ENCODE peak calls at places on chromosomes 13 and 19, in ten cellular contexts. Q, P, H, V, T, C, I, R, E and Y are unnamed samples.

GRCh38 chr19:35716985-35717664 is 678 bp upstream of the KMT2B start:
- DNase-seq in Q (peak), P (peak), H (peak), V (peak), T (peak), C (peak), I (peak), R (peak), E (peak), Y (peak)

GRCh38 chr13:39942901-39943273 is 287.4 kb downstream of the COG6 start:
- DNase-seq in Q (peak), P (peak), H (peak), V (peak), T (peak), C (peak), I (peak), R (peak), E (peak), Y (peak)

GRCh38 chr13:21074601-21075302 is 13.4 kb upstream of the LATS2 start:
- DNase-seq in Q (peak), P (no peak), H (peak), V (no peak), T (peak), C (no peak), I (no peak), R (peak), E (no peak), Y (no peak)

GRCh38 chr19:2014731-2015610 is 543 bp downstream of the BTBD2 start:
- DNase-seq in Q (no peak), P (no peak), H (no peak), V (peak), T (no peak), C (peak), I (no peak), R (peak), E (peak), Y (no peak)

GRCh38 chr13:32209670-32210069 is 105.5 kb downstream of the ZAR1L start:
- DNase-seq in Q (no peak), P (no peak), H (no peak), V (no peak), T (no peak), C (no peak), I (no peak), R (no peak), E (no peak), Y (no peak)

GRCh38 chr13:41326661-41327060 is 15.6 kb downstream of the NAA16 start:
- DNase-seq in Q (no peak), P (no peak), H (no peak), V (no peak), T (no peak), C (no peak), I (no peak), R (no peak), E (no peak), Y (no peak)

GRCh38 chr13:78228211-78228610 is 309.6 kb upstream of the EDNRB start:
- DNase-seq in Q (no peak), P (no peak), H (no peak), V (no peak), T (peak), C (no peak), I (no peak), R (no peak), E (no peak), Y (no peak)

GRCh38 chr19:844300-844971 is 3.6 kb downstream of the PRTN3 start:
- DNase-seq in Q (no peak), P (no peak), H (no peak), V (no peak), T (no peak), C (no peak), I (no peak), R (no peak), E (peak), Y (no peak)

GRCh38 chr13:21894091-21894490 is 223.2 kb downstream of the FGF9 start:
- DNase-seq in Q (no peak), P (no peak), H (no peak), V (no peak), T (no peak), C (no peak), I (peak), R (no peak), E (no peak), Y (no peak)

GRCh38 chr19:2271516-2272103 is 10.4 kb downstream of the PEAK3 start:
- DNase-seq in Q (no peak), P (no peak), H (no peak), V (no peak), T (peak), C (no peak), I (peak), R (peak), E (peak), Y (peak)

GRCh38 chr19:9566729-9567128 is 17.6 kb downstream of the ZNF121 start:
- DNase-seq in Q (no peak), P (no peak), H (no peak), V (no peak), T (no peak), C (no peak), I (no peak), R (no peak), E (no peak), Y (no peak)

GRCh38 chr13:40452741-40453665 is 213.4 kb downstream of the FOXO1 start:
- DNase-seq in Q (no peak), P (peak), H (no peak), V (no peak), T (peak), C (no peak), I (no peak), R (no peak), E (peak), Y (no peak)

GRCh38 chr19:19551862-19552192 is 13.8 kb downstream of the CILP2 start:
- DNase-seq in Q (no peak), P (no peak), H (no peak), V (no peak), T (no peak), C (no peak), I (no peak), R (no peak), E (no peak), Y (no peak)

GRCh38 chr13:110424596-110425443 is 117.7 kb downstream of the COL4A2 start:
- DNase-seq in Q (no peak), P (no peak), H (no peak), V (no peak), T (no peak), C (no peak), I (no peak), R (no peak), E (no peak), Y (no peak)

GRCh38 chr13:101473458-101473857 is 21.0 kb downstream of the ITGBL1 start:
- DNase-seq in Q (no peak), P (no peak), H (peak), V (no peak), T (peak), C (no peak), I (no peak), R (peak), E (peak), Y (peak)

GRCh38 chr19:801861-802496 is 4.7 kb downstream of the PTBP1 start:
- DNase-seq in Q (peak), P (peak), H (no peak), V (no peak), T (peak), C (no peak), I (no peak), R (peak), E (peak), Y (peak)

GRCh38 chr19:28472843-28473242 is 740.1 kb downstream of the UQCRFS1 start:
- DNase-seq in Q (no peak), P (no peak), H (peak), V (no peak), T (no peak), C (no peak), I (no peak), R (peak), E (no peak), Y (peak)

GRCh38 chr13:79392882-79393563 is 13.0 kb downstream of the RBM26 start:
- DNase-seq in Q (no peak), P (no peak), H (no peak), V (no peak), T (peak), C (no peak), I (no peak), R (no peak), E (peak), Y (no peak)

GRCh38 chr19:19627442-19627715 is 641 bp downstream of the LPAR2 start:
- DNase-seq in Q (no peak), P (no peak), H (no peak), V (no peak), T (no peak), C (no peak), I (no peak), R (no peak), E (no peak), Y (no peak)

GRCh38 chr19:35059006-35059798 is 17.7 kb downstream of the HPN start:
- DNase-seq in Q (no peak), P (no peak), H (no peak), V (no peak), T (no peak), C (no peak), I (no peak), R (no peak), E (no peak), Y (peak)

GRCh38 chr13:73521291-73521626 is 462.5 kb downstream of the KLF5 start:
- DNase-seq in Q (no peak), P (peak), H (no peak), V (no peak), T (no peak), C (no peak), I (no peak), R (no peak), E (no peak), Y (no peak)

GRCh38 chr13:111005808-111006494 is 91.1 kb upstream of the ANKRD10 start:
- DNase-seq in Q (peak), P (peak), H (peak), V (no peak), T (peak), C (peak), I (peak), R (peak), E (no peak), Y (no peak)

GRCh38 chr13:98541211-98541610 is 35.7 kb downstream of the STK24 start:
- DNase-seq in Q (no peak), P (no peak), H (no peak), V (peak), T (peak), C (no peak), I (no peak), R (no peak), E (no peak), Y (no peak)
- H3K4me3 ChIP-seq in Q (no peak), P (no peak), H (no peak), V (no peak), T (no peak), C (no peak), I (no peak), R (no peak), E (no peak), Y (no peak)

GRCh38 chr13:24679686-24680085 is 522 bp upstream of the ATP12A start:
- DNase-seq in Q (no peak), P (no peak), H (no peak), V (no peak), T (no peak), C (no peak), I (no peak), R (no peak), E (no peak), Y (no peak)
- H3K4me3 ChIP-seq in Q (no peak), P (peak), H (peak), V (no peak), T (no peak), C (no peak), I (no peak), R (no peak), E (peak), Y (no peak)

DNA sequence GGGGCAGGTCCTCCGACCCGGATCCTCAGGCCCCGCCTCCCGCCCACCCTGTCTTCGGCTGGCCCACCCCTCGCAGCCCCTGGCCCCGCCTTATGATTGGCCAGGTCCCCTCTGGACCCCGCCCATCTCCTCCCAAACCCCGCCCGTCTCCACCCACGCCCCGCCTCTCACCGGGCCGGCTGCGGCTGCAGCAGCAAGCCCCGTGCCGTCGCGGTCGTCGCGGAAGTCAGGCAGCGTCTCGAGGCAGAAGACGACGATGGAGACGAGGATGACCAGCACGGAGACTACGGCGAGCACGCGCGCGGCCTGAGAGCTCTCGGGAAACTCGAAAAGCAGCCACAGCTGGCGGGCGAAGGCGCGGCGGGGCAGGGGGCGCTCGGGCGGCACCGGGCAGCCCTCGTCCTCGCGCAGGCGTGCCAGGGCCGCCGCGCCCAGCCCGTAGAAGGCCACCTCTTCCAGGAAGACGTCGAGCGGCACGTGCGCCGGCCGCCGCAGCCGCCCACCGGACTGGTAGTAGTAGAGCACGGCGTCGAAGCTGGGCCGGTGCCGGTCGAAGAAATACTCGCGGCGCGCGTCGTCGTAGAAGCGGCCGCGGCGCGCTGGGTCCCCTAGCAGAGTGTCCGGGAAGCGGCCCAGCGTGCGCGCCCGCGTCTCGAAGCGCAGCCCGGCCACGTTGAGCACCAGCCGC is 495 bp downstream of the KCNA7 start:
- DNase-seq in Q (no peak), P (no peak), H (no peak), V (peak), T (no peak), C (no peak), I (no peak), R (no peak), E (no peak), Y (no peak)
- H3K4me3 ChIP-seq in Q (peak), P (no peak), H (peak), V (no peak), T (no peak), C (no peak), I (peak), R (no peak), E (no peak), Y (no peak)

GRCh38 chr13:44268965-44269364 is 104.7 kb upstream of the SERP2 start:
- DNase-seq in Q (no peak), P (no peak), H (no peak), V (no peak), T (no peak), C (no peak), I (no peak), R (no peak), E (no peak), Y (no peak)
- H3K4me3 ChIP-seq in Q (no peak), P (no peak), H (no peak), V (no peak), T (no peak), C (no peak), I (no peak), R (no peak), E (no peak), Y (no peak)

GRCh38 chr13:49926019-49926418 is 10.1 kb downstream of the SPRYD7 start:
- DNase-seq in Q (no peak), P (no peak), H (no peak), V (no peak), T (no peak), C (no peak), I (no peak), R (no peak), E (no peak), Y (no peak)

GRCh38 chr13:49922301-49922700 is 13.8 kb downstream of the SPRYD7 start:
- DNase-seq in Q (no peak), P (no peak), H (no peak), V (no peak), T (no peak), C (no peak), I (no peak), R (no peak), E (no peak), Y (no peak)

GRCh38 chr13:49932868-49933267 is 3.3 kb downstream of the SPRYD7 start:
- DNase-seq in Q (no peak), P (no peak), H (no peak), V (no peak), T (no peak), C (no peak), I (no peak), R (no peak), E (no peak), Y (no peak)

GRCh38 chr13:49932066-49932465 is 4.1 kb downstream of the SPRYD7 start:
- DNase-seq in Q (no peak), P (no peak), H (no peak), V (no peak), T (no peak), C (no peak), I (no peak), R (no peak), E (no peak), Y (no peak)

GRCh38 chr13:49927755-49928154 is 8.4 kb downstream of the SPRYD7 start:
- DNase-seq in Q (no peak), P (no peak), H (no peak), V (no peak), T (peak), C (no peak), I (no peak), R (no peak), E (no peak), Y (no peak)
- H3K4me3 ChIP-seq in Q (no peak), P (no peak), H (no peak), V (no peak), T (no peak), C (no peak), I (no peak), R (no peak), E (no peak), Y (no peak)

DNA sequence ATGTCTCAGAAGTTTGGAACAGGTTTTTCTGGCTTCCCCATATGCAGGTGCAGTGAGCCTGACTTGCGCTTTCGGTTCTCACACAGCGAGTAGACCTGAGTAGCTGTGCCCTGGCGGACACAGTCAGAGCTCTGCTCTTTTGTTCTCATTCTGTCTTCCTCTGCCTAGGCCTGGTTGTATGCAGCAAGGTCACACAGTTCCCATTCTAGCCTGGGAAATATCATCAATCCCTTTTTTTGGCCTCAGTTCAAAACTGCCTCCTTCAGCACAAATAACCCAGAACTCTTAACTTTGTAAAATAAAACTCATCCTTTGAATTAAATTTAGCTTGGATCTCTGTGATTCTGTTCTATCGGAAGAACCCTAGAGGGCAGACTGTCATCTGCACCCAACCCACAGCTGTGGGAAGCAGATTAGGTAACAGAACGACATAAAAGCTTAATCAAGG is 10.2 kb downstream of the OXGR1 start:
- DNase-seq in Q (no peak), P (peak), H (no peak), V (peak), T (no peak), C (peak), I (no peak), R (peak), E (peak), Y (peak)
- H3K4me3 ChIP-seq in Q (no peak), P (no peak), H (peak), V (no peak), T (no peak), C (no peak), I (no peak), R (no peak), E (no peak), Y (no peak)

DNA sequence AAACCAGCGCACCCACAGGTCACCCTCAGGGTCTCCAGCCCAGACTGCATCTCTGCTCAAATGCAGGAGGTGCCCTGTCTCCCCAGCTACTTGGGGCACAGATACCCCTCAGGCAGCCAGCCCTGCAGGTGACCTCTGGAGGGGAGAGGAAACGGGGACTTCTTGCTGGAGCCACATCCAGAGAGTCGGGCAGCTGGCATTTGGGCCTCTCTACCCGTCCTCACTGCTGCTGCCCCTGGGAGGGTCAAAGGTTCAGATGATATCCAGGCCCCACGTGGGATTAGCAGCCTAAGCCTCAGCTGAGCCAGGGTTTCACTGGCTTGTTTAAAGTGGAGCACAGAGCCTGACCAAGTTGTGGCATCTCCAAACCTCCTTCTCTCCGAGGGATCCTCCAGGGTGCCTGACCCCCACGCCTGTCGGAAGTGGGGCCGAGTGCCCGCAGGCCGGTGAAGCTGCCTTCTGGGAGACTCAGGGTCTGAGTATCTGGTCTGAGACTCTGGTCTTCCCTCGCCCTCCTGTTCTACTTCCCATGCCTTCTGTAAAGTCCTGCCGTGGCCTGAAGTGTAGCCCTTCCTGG is 2.2 kb downstream of the RASA3 start:
- DNase-seq in Q (no peak), P (no peak), H (no peak), V (no peak), T (no peak), C (no peak), I (peak), R (no peak), E (no peak), Y (no peak)
- H3K4me3 ChIP-seq in Q (peak), P (peak), H (peak), V (peak), T (peak), C (no peak), I (peak), R (no peak), E (no peak), Y (peak)

DNA sequence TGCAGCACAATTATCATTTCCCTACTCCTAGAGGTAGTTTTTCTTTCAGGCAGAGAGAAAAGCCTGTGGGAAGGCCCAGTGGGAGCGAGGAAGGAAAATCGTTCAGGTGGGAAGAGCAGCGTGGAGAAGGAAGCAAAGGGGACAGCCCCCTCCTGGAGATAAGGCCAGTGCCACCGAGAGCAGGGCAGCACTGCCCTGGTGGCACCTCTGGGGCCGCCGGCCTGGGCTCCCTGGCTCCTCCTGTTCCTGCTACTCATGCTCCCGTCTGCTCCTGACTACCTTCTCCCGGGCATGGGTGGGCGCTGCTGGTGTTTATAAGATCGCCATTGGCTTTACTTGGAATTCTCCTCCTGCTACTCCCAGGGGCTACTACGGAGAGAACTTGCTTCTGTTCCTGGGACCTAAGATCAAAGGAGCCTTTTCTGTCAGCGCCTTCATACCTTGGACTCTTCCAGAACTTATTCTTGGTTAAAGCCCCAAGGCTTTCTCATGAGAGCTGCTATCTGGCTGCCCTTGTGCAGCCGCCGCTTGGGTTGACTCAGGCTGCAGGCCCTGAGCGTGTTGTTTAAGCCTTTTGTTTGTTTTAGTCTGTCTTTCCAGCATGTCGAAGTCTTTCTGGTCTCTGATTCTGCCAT is 3.7 kb upstream of the FLT1 start:
- DNase-seq in Q (no peak), P (no peak), H (no peak), V (no peak), T (no peak), C (no peak), I (no peak), R (no peak), E (no peak), Y (no peak)
- H3K4me3 ChIP-seq in Q (no peak), P (no peak), H (no peak), V (no peak), T (no peak), C (no peak), I (no peak), R (no peak), E (no peak), Y (no peak)